ENCODE peak calls at places on chromosomes 5 and 9, in ten cellular contexts. E, O, Z, V, L, B, D, A, J and N are unnamed samples.

GRCh38 chr5:99929067-99929805 is 605.9 kb upstream of the FAM174A start:
- ATAC-seq in E (no peak), O (no peak), Z (no peak), V (no peak), L (no peak), B (no peak), D (no peak), A (no peak), J (peak), N (no peak)

GRCh38 chr9:120892748-120893584 is 16.0 kb upstream of the PHF19 start:
- ATAC-seq in E (peak), O (peak), Z (peak), V (peak), L (no peak), B (no peak), D (no peak), A (peak), J (peak), N (peak)

GRCh38 chr5:4941957-4942830 is 197.9 kb upstream of the ADAMTS16 start:
- ATAC-seq in E (no peak), O (no peak), Z (no peak), V (peak), L (no peak), B (peak), D (no peak), A (no peak), J (peak), N (no peak)

GRCh38 chr5:146553446-146553845 is 37.5 kb upstream of the GPR151 start:
- ATAC-seq in E (no peak), O (no peak), Z (no peak), V (no peak), L (no peak), B (no peak), D (no peak), A (no peak), J (no peak), N (no peak)

GRCh38 chr9:87514136-87514535 is 16.5 kb downstream of the DAPK1 start:
- ATAC-seq in E (no peak), O (no peak), Z (no peak), V (no peak), L (no peak), B (no peak), D (no peak), A (no peak), J (no peak), N (no peak)

GRCh38 chr5:142307491-142307890 is 17.3 kb downstream of the SPRY4 start:
- ATAC-seq in E (no peak), O (no peak), Z (no peak), V (no peak), L (no peak), B (no peak), D (no peak), A (no peak), J (no peak), N (no peak)

GRCh38 chr9:123929177-123929869 is 603 bp downstream of the DENND1A start:
- ATAC-seq in E (peak), O (peak), Z (peak), V (peak), L (no peak), B (no peak), D (no peak), A (peak), J (peak), N (peak)

GRCh38 chr9:1938135-1938534 is 77.0 kb upstream of the SMARCA2 start:
- ATAC-seq in E (no peak), O (no peak), Z (no peak), V (no peak), L (no peak), B (no peak), D (no peak), A (no peak), J (no peak), N (no peak)

GRCh38 chr5:168916852-168917251 is 337.7 kb upstream of the PANK3 start:
- ATAC-seq in E (no peak), O (no peak), Z (no peak), V (peak), L (no peak), B (no peak), D (no peak), A (no peak), J (peak), N (no peak)

GRCh38 chr5:108556414-108556813 is 174.5 kb upstream of the FBXL17 start:
- ATAC-seq in E (no peak), O (no peak), Z (no peak), V (no peak), L (no peak), B (no peak), D (no peak), A (no peak), J (no peak), N (no peak)

GRCh38 chr5:144191998-144192397 is 21.3 kb downstream of the KCTD16 start:
- ATAC-seq in E (peak), O (peak), Z (peak), V (peak), L (peak), B (peak), D (no peak), A (peak), J (peak), N (peak)

GRCh38 chr9:116958886-116959285 is 271.8 kb downstream of the TRIM32 start:
- ATAC-seq in E (no peak), O (no peak), Z (no peak), V (no peak), L (no peak), B (no peak), D (no peak), A (no peak), J (no peak), N (no peak)